ENCODE peak calls at places on chromosomes 16 and 17, in eight cellular contexts. W is anterior cingulate cortex, X is kidney glomerular epithelial cell, I is T-helper 2 cell, Z is A549, Q is M059J, N is GM03348, B is brain microvascular endothelial cell. V is an unnamed sample.

GRCh38 chr16:81265658-81266451 is 27.4 kb downstream of the BCO1 start:
- DNase-seq in W (peak; percentile 70), B (no peak), I (no peak), X (no peak), Z (no peak), N (peak; percentile 28), Q (peak; percentile 20), V (no peak)

GRCh38 chr16:10655415-10655977 is 39.2 kb downstream of the TEKT5 start:
- DNase-seq in W (no peak), X (no peak), I (no peak), Z (no peak), N (no peak), B (no peak), Q (no peak), V (no peak)

GRCh38 chr17:82031303-82031884 is at the start of gene RAC3:
- DNase-seq in Q (peak; percentile 22), X (no peak), B (no peak), I (no peak), N (peak; percentile 72), Z (no peak), W (no peak), V (no peak)

GRCh38 chr17:1170739-1171138 is 9.0 kb downstream of the ABR start:
- DNase-seq in I (no peak), N (no peak), W (no peak), Z (no peak), B (no peak), X (no peak), Q (no peak), V (no peak)

GRCh38 chr16:56869513-56870270 is 4.7 kb downstream of the SLC12A3 start:
- DNase-seq in W (no peak), Z (peak; percentile 66), Q (peak; percentile 61), I (no peak), N (no peak), X (peak; percentile 2), B (no peak), V (peak; percentile 41)

GRCh38 chr16:88435437-88436355 is 17.4 kb upstream of the ZFPM1 start:
- DNase-seq in I (no peak), Z (no peak), X (no peak), W (no peak), N (no peak), Q (no peak), B (no peak), V (no peak)

GRCh38 chr17:52024296-52024870 is 134.1 kb downstream of the CA10 start:
- DNase-seq in N (no peak), W (no peak), I (no peak), Z (no peak), X (no peak), B (no peak), Q (no peak), V (no peak)

GRCh38 chr17:75077490-75078096 is 10.2 kb upstream of the SLC16A5 start:
- DNase-seq in X (no peak), Z (no peak), I (peak; percentile 19), Q (no peak), N (peak; percentile 36), B (no peak), W (peak; percentile 36), V (no peak)

GRCh38 chr17:76318586-76318985 is 10.5 kb upstream of the QRICH2 start:
- DNase-seq in X (no peak), Z (no peak), Q (no peak), B (peak; percentile 67), N (no peak), W (no peak), I (no peak), V (no peak)

GRCh38 chr16:89312598-89313299 is 95.2 kb downstream of the ZNF778 start:
- DNase-seq in Q (no peak), N (no peak), X (no peak), I (no peak), B (no peak), W (no peak), Z (no peak), V (no peak)

GRCh38 chr17:75096082-75096625 is 8.4 kb downstream of the SLC16A5 start:
- DNase-seq in Q (peak; percentile 89), X (peak; percentile 78), B (peak; percentile 41), Z (peak; percentile 90), I (no peak), N (peak; percentile 82), W (no peak), V (no peak)

GRCh38 chr17:61218438-61218837 is 181.2 kb upstream of the TBX2 start:
- DNase-seq in Z (no peak), N (peak; percentile 44), I (no peak), B (peak; percentile 74), Q (peak; percentile 67), X (peak; percentile 24), W (no peak), V (no peak)

GRCh38 chr16:22425036-22425801 is 50.8 kb upstream of the CDR2 start:
- DNase-seq in I (no peak), Q (peak; percentile 69), N (peak; percentile 78), B (no peak), Z (no peak), W (no peak), X (no peak), V (no peak)

GRCh38 chr16:57846078-57846697 is 43.9 kb upstream of the KIFC3 start:
- DNase-seq in Z (no peak), I (no peak), X (no peak), W (no peak), Q (no peak), B (no peak), N (no peak), V (peak; percentile 60)